ENCODE peak calls at places on chromosomes 12 and 14, in six cellular contexts. T, N, Q, P, E and Z are unnamed samples.

GRCh38 chr14:50417853-50418252 is 21.2 kb upstream of the CDKL1 start:
- DNase-seq in T (no peak), N (no peak), Q (no peak), P (no peak), E (no peak), Z (no peak)

GRCh38 chr14:85856430-85856829 is 326.5 kb downstream of the FLRT2 start:
- DNase-seq in P (no peak), N (no peak), T (no peak), Q (no peak), E (no peak), Z (no peak)

GRCh38 chr12:47014474-47014873 is 64.9 kb upstream of the PCED1B start:
- DNase-seq in Q (no peak), P (no peak), E (no peak), N (no peak), T (no peak), Z (no peak)

GRCh38 chr14:74510211-74510931 is 16.8 kb downstream of the ISCA2 start:
- DNase-seq in T (no peak), E (no peak), N (no peak), P (no peak), Q (no peak), Z (no peak)

GRCh38 chr14:70392676-70393075 is 24.2 kb downstream of the SYNJ2BP start:
- DNase-seq in T (no peak), Q (no peak), E (no peak), P (no peak), N (no peak), Z (no peak)

GRCh38 chr12:120965125-120965524 is 13.2 kb upstream of the HNF1A start:
- DNase-seq in P (no peak), Q (no peak), T (no peak), N (no peak), E (no peak), Z (no peak)

GRCh38 chr12:62472472-62472871 is 5.8 kb downstream of the MON2 start:
- DNase-seq in E (no peak), N (no peak), T (no peak), Q (no peak), P (no peak), Z (no peak)

GRCh38 chr12:10673660-10674384 is at the start of gene STYK1:
- DNase-seq in P (peak), E (peak), N (peak), T (peak), Q (peak), Z (peak)

GRCh38 chr14:92475451-92476187 is 38.0 kb upstream of the RIN3 start:
- DNase-seq in T (no peak), Q (no peak), N (no peak), E (no peak), P (no peak), Z (no peak)

GRCh38 chr12:12705833-12706520 is 10.0 kb upstream of the GPR19 start:
- DNase-seq in N (no peak), E (no peak), P (no peak), Q (no peak), T (no peak), Z (no peak)

GRCh38 chr14:36654185-36655053 is 7.2 kb upstream of the PAX9 start:
- DNase-seq in Q (no peak), T (no peak), E (no peak), N (no peak), P (no peak), Z (no peak)

GRCh38 chr12:114682101-114682919 is 1.7 kb downstream of the TBX3 start:
- DNase-seq in N (no peak), Q (no peak), E (no peak), T (no peak), P (no peak), Z (no peak)

GRCh38 chr12:45745861-45746277 is 16.4 kb downstream of the ARID2 start:
- DNase-seq in N (no peak), Q (no peak), P (no peak), E (no peak), T (no peak), Z (peak)

GRCh38 chr12:2829275-2829674 is 5.6 kb downstream of the NRIP2 start:
- DNase-seq in Q (no peak), N (no peak), T (no peak), E (no peak), P (no peak), Z (no peak)

GRCh38 chr14:60618200-60618599 is 31.1 kb downstream of the SIX1 start:
- DNase-seq in Q (no peak), T (no peak), N (no peak), E (no peak), P (no peak), Z (no peak)

GRCh38 chr12:124402281-124403066 is 107.6 kb downstream of the RFLNA start:
- DNase-seq in N (no peak), Q (no peak), P (no peak), E (no peak), T (no peak), Z (no peak)